ENCODE peak calls at places on chromosome 21, in seven cellular contexts. S is WTC11, H is HCT116, T is HepG2, I is HEK293T, U is GM12878, P is H1. N is an unnamed sample.

GRCh38 chr21:14712121-14712520 is 166.0 kb upstream of the SAMSN1 start:
- DNase-seq in S (no peak), H (no peak), T (no peak), I (no peak), U (no peak), P (no peak), N (no peak)

GRCh38 chr21:46295177-46295711 is 9.1 kb downstream of the YBEY start:
- DNase-seq in S (no peak), H (no peak), T (peak), I (peak), U (no peak), P (peak), N (peak)

GRCh38 chr21:44521301-44521927 is 18.6 kb downstream of the KRTAP10-1 start:
- DNase-seq in S (peak), H (no peak), T (no peak), I (no peak), U (no peak), P (no peak), N (no peak)

GRCh38 chr21:32463889-32464300 is 51.4 kb downstream of the EVA1C start:
- DNase-seq in S (no peak), H (peak), T (peak), I (no peak), U (no peak), P (no peak), N (no peak)

GRCh38 chr21:36804867-36805611 is 106.1 kb downstream of the SIM2 start:
- DNase-seq in S (no peak), H (no peak), T (no peak), I (no peak), U (no peak), P (no peak), N (no peak)

GRCh38 chr21:14981246-14981645 is 83.6 kb downstream of the NRIP1 start:
- DNase-seq in S (no peak), H (no peak), T (no peak), I (no peak), U (no peak), P (no peak), N (no peak)

GRCh38 chr21:46503922-46504539 is 45.3 kb downstream of the DIP2A start:
- DNase-seq in S (no peak), H (no peak), T (no peak), I (no peak), U (no peak), P (no peak), N (no peak)

GRCh38 chr21:44874497-44875331 is 1.2 kb upstream of the PTTG1IP start:
- DNase-seq in S (peak), H (no peak), T (no peak), I (no peak), U (no peak), P (peak), N (no peak)

GRCh38 chr21:39502631-39503030 is 50.9 kb downstream of the SH3BGR start:
- DNase-seq in S (no peak), H (no peak), T (no peak), I (no peak), U (no peak), P (no peak), N (no peak)

GRCh38 chr21:45050361-45050785 is 24.0 kb upstream of the ADARB1 start:
- DNase-seq in S (no peak), H (no peak), T (no peak), I (no peak), U (no peak), P (peak), N (no peak)

GRCh38 chr21:37829447-37829846 is 86.8 kb downstream of the KCNJ6 start:
- DNase-seq in S (no peak), H (no peak), T (peak), I (no peak), U (no peak), P (no peak), N (no peak)

GRCh38 chr21:31347435-31348032 is 3.5 kb upstream of the TIAM1 start:
- DNase-seq in S (no peak), H (no peak), T (peak), I (peak), U (no peak), P (no peak), N (peak)

GRCh38 chr21:38289697-38290096 is 32.9 kb downstream of the KCNJ15 start:
- DNase-seq in S (no peak), H (no peak), T (no peak), I (no peak), U (no peak), P (no peak), N (no peak)

GRCh38 chr21:35868869-35869223 is 191.5 kb downstream of the SETD4 start:
- DNase-seq in S (no peak), H (no peak), T (no peak), I (no peak), U (no peak), P (no peak), N (no peak)

GRCh38 chr21:17371470-17371869 is 141.4 kb upstream of the CXADR start:
- DNase-seq in S (no peak), H (no peak), T (no peak), I (no peak), U (no peak), P (no peak), N (no peak)
- TF ChIP-seq SP1 in S (no peak), H (no peak), T (no peak), I (no peak), U (no peak), P (no peak), N (no peak)

GRCh38 chr21:42317826-42318746 is 2.9 kb upstream of the TFF3 start:
- DNase-seq in S (no peak), H (no peak), T (no peak), I (no peak), U (no peak), P (no peak), N (no peak)
- TF ChIP-seq SP1 in S (no peak), H (no peak), T (no peak), I (no peak), U (no peak), P (no peak), N (no peak)

GRCh38 chr21:29360799-29361765 is 62.4 kb downstream of the BACH1 start:
- DNase-seq in S (no peak), H (no peak), T (no peak), I (no peak), U (no peak), P (no peak), N (no peak)
- TF ChIP-seq SP1 in S (no peak), H (no peak), T (no peak), I (no peak), U (no peak), P (no peak), N (no peak)

GRCh38 chr21:34073032-34073748 is at the start of the genes MRPS6 and SLC5A3:
- DNase-seq in S (peak), H (peak), T (peak), I (peak), U (no peak), P (peak), N (peak)

GRCh38 chr21:34073749-34074282 is 438 bp downstream of the MRPS6 start:
- DNase-seq in S (peak), H (no peak), T (no peak), I (peak), U (no peak), P (peak), N (peak)

GRCh38 chr21:34075099-34075425 is 1.7 kb downstream of the MRPS6 start:
- DNase-seq in S (no peak), H (no peak), T (no peak), I (no peak), U (no peak), P (no peak), N (no peak)

GRCh38 chr21:34075760-34076159 is 2.4 kb downstream of the MRPS6 start:
- DNase-seq in S (no peak), H (no peak), T (no peak), I (no peak), U (no peak), P (no peak), N (peak)

GRCh38 chr21:34074283-34075098 is 1.1 kb downstream of the MRPS6 start:
- DNase-seq in S (peak), H (no peak), T (no peak), I (no peak), U (no peak), P (peak), N (peak)
- TF ChIP-seq SP1 in S (no peak), H (no peak), T (no peak), I (no peak), U (no peak), P (no peak), N (no peak)

GRCh38 chr21:41769521-41769920 is 2.7 kb upstream of the RIPK4 start:
- DNase-seq in S (no peak), H (no peak), T (no peak), I (no peak), U (no peak), P (no peak), N (no peak)
- TF ChIP-seq SP1 in S (no peak), H (no peak), T (no peak), I (no peak), U (no peak), P (no peak), N (no peak)

DNA sequence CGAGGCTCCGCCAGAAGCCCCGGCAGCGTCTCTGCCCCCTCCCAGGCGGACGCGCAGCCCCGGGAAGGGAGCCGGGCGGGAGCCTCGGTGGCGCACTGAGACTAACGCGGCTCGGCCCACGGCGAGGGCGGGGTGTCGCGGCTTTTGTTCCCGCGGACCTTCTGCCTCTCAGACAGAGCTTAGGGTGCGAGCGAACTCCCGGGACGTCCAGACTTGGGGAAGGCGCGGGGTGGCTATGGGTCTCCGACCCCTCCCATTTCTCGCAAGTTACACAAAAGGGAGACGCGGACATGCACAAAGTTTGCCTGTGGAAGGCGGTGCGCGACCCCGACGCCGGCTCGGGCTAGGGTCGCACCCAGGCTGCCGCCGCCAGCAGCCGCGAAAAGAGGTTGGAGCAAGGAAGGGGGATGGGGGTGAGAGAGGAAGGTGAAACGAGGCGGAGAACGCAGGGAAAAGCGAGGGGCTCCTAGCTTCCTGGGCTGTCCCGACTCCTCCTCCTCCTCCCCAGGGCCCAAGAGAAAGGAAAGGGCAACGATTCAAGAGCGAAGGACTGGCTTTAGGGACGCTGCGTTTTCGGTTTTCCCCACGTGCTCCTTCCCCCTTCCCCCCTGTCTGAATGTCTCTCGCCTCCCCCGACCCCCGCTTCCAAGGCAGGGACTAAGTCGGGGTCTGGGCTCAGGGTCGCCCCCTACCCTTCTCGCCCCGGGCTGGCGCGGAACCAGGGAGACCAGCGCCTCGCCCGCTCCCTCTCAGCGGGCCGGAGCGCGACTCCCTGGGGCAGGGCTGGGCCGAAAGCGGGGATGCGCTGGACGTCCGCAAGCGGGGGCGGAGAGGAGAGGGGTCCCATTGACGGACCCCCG is 729 bp downstream of the APP start:
- DNase-seq in S (peak), H (peak), T (no peak), I (peak), U (no peak), P (peak), N (peak)
- TF ChIP-seq SP1 in S (no peak), H (no peak), T (no peak), I (no peak), U (no peak), P (no peak), N (no peak)

N was measured in K562.